ENCODE peak calls at places on chromosomes 3 and 15, in six cellular contexts. N is putamen; V is globus pallidus; O is NCI-H1048; S is stimulated activated CD4-positive, alpha-beta T cell treated with anti-CD3 and anti-CD28 coated beads, Interleukin-4, amount 100 ng/mL, for 48 hours; T is mesenchymal stem cell. P is an unnamed sample.

GRCh38 chr15:55197362-55197705 is 593 bp upstream of the RSL24D1 start:
- DNase-seq in S (no peak), N (no peak), V (no peak), O (no peak), T (no peak), P (no peak)

GRCh38 chr15:71634820-71635219 is 175.5 kb upstream of the NR2E3 start:
- DNase-seq in S (no peak), T (peak), N (no peak), O (no peak), V (no peak), P (no peak)

GRCh38 chr3:197373096-197373495 is 74.7 kb upstream of the DLG1 start:
- DNase-seq in T (no peak), V (no peak), N (no peak), O (no peak), S (no peak), P (no peak)

GRCh38 chr3:46923559-46924350 is 46.2 kb downstream of the PTH1R start:
- DNase-seq in O (no peak), V (no peak), N (no peak), S (no peak), T (peak), P (peak)

GRCh38 chr3:117885046-117885445 is 1149.6 kb downstream of the IGSF11 start:
- DNase-seq in O (no peak), S (no peak), N (no peak), T (no peak), V (no peak), P (peak)

GRCh38 chr15:41930221-41930866 is 36.5 kb upstream of the SPTBN5 start:
- DNase-seq in V (no peak), T (peak), N (no peak), S (no peak), O (no peak), P (no peak)

GRCh38 chr3:61315874-61316273 is 64.6 kb upstream of the FHIT start:
- DNase-seq in O (no peak), T (peak), S (no peak), V (no peak), N (no peak), P (no peak)

GRCh38 chr3:122074621-122075265 is 19.6 kb downstream of the CD86 start:
- DNase-seq in S (no peak), T (no peak), N (no peak), V (peak), O (no peak), P (no peak)

GRCh38 chr15:85399627-85400026 is 19.2 kb downstream of the AKAP13 start:
- DNase-seq in O (no peak), T (no peak), S (no peak), N (no peak), V (no peak), P (no peak)

GRCh38 chr3:176352716-176353334 is 844.5 kb downstream of the TBL1XR1 start:
- DNase-seq in V (no peak), T (peak), N (no peak), S (no peak), O (no peak), P (no peak)

GRCh38 chr3:57893668-57894067 is 114.6 kb upstream of the FLNB start:
- DNase-seq in S (no peak), N (no peak), T (no peak), O (no peak), V (no peak), P (no peak)

GRCh38 chr3:184765047-184765729 is 46.8 kb upstream of the VPS8 start:
- DNase-seq in V (no peak), S (no peak), N (no peak), T (no peak), O (no peak), P (no peak)

GRCh38 chr3:126125781-126126251 is 41.9 kb upstream of the SLC41A3 start:
- DNase-seq in T (no peak), S (no peak), V (no peak), N (no peak), O (no peak), P (no peak)

GRCh38 chr3:117252208-117252607 is 542.6 kb downstream of the TUSC7 start:
- DNase-seq in V (no peak), S (no peak), O (no peak), N (no peak), T (no peak), P (no peak)

GRCh38 chr15:28875461-28875965 is 10.3 kb upstream of the APBA2 start:
- DNase-seq in O (no peak), S (no peak), V (no peak), T (no peak), N (no peak), P (no peak)

GRCh38 chr3:30292192-30292893 is 314.1 kb upstream of the TGFBR2 start:
- DNase-seq in O (no peak), T (no peak), V (no peak), N (no peak), S (no peak), P (no peak)

GRCh38 chr3:177150970-177151627 is 46.2 kb downstream of the TBL1XR1 start:
- DNase-seq in O (no peak), V (no peak), N (no peak), S (no peak), T (peak), P (peak)

GRCh38 chr3:26921054-26921453 is 298.5 kb downstream of the LRRC3B start:
- DNase-seq in V (peak), O (no peak), S (no peak), N (no peak), T (no peak), P (no peak)

GRCh38 chr15:101359365-101359947 is 64.4 kb upstream of the SNRPA1 start:
- DNase-seq in N (peak), O (no peak), V (no peak), T (peak), S (no peak), P (no peak)

GRCh38 chr15:48975713-48976419 is 12.1 kb upstream of the SHC4 start:
- DNase-seq in S (peak), V (peak), O (peak), T (peak), N (peak), P (peak)

GRCh38 chr3:40923130-40923529 is 276.2 kb upstream of the CTNNB1 start:
- DNase-seq in S (no peak), V (no peak), N (no peak), O (no peak), T (no peak), P (no peak)

GRCh38 chr15:89371145-89372044 is 36.8 kb upstream of the POLG start:
- DNase-seq in N (no peak), V (no peak), T (no peak), S (no peak), O (no peak), P (no peak)

GRCh38 chr3:72380193-72380592 is 468.1 kb downstream of the SHQ1 start:
- DNase-seq in T (peak), V (no peak), S (no peak), O (no peak), N (no peak), P (no peak)

GRCh38 chr3:53073553-53074365 is 27.9 kb upstream of the SFMBT1 start:
- DNase-seq in O (no peak), T (no peak), N (no peak), V (no peak), S (no peak), P (no peak)

GRCh38 chr3:53161345-53161819 is 373 bp downstream of the PRKCD start:
- DNase-seq in T (peak), V (no peak), N (no peak), S (no peak), O (no peak), P (no peak)

GRCh38 chr3:11949351-11949750 is 54.8 kb upstream of the SYN2 start:
- DNase-seq in T (no peak), O (no peak), V (no peak), N (no peak), S (no peak), P (no peak)

GRCh38 chr3:67601919-67602608 is 52.3 kb downstream of the SUCLG2 start:
- DNase-seq in V (no peak), S (no peak), O (no peak), N (no peak), T (peak), P (peak)

GRCh38 chr3:48413611-48414010 is 16.3 kb downstream of the PLXNB1 start:
- DNase-seq in S (no peak), O (no peak), T (no peak), N (no peak), V (no peak), P (no peak)

P was measured in Jurkat, Clone E6-1.